ENCODE peak calls at places on chromosome 19, in five cellular contexts. One of them, this sample, is unnamed.

GRCh38 chr19:42067315-42067888 is 2.6 kb downstream of the GRIK5 start:
- DNase-seq in mesendoderm: no peak
- DNase-seq in H9: no peak
- DNase-seq in H1: no peak
- DNase-seq in trophoblast cell: no peak
- DNase-seq in this sample: no peak

GRCh38 chr19:42961119-42961518 is 24.1 kb upstream of the PSG7 start:
- DNase-seq in mesendoderm: no peak
- DNase-seq in H9: no peak
- DNase-seq in H1: no peak
- DNase-seq in trophoblast cell: no peak
- DNase-seq in this sample: no peak

GRCh38 chr19:8510589-8511115 is 3.3 kb downstream of the ZNF414 start:
- DNase-seq in mesendoderm: no peak
- DNase-seq in H9: no peak
- DNase-seq in H1: no peak
- DNase-seq in trophoblast cell: no peak
- DNase-seq in this sample: no peak

GRCh38 chr19:7789447-7789846 is 26.4 kb downstream of the CLEC4M start:
- DNase-seq in mesendoderm: peak
- DNase-seq in H9: peak
- DNase-seq in H1: peak
- DNase-seq in trophoblast cell: no peak
- DNase-seq in this sample: no peak

GRCh38 chr19:51800849-51801244 is 5.9 kb downstream of the FPR3 start:
- DNase-seq in mesendoderm: no peak
- DNase-seq in H9: no peak
- DNase-seq in H1: no peak
- DNase-seq in trophoblast cell: no peak
- DNase-seq in this sample: no peak

GRCh38 chr19:18660051-18660910 is 23.2 kb upstream of the CRTC1 start:
- DNase-seq in mesendoderm: no peak
- DNase-seq in H9: no peak
- DNase-seq in H1: no peak
- DNase-seq in trophoblast cell: peak
- DNase-seq in this sample: no peak

GRCh38 chr19:3534375-3535234 is 4.4 kb upstream of the TEKTIP1 start:
- DNase-seq in mesendoderm: no peak
- DNase-seq in H9: no peak
- DNase-seq in H1: no peak
- DNase-seq in trophoblast cell: no peak
- DNase-seq in this sample: no peak

GRCh38 chr19:3375221-3376088 is 9.1 kb downstream of the NFIC start:
- DNase-seq in mesendoderm: no peak
- DNase-seq in H9: no peak
- DNase-seq in H1: no peak
- DNase-seq in trophoblast cell: no peak
- DNase-seq in this sample: no peak

GRCh38 chr19:18607222-18608101 is 863 bp upstream of the CRLF1 start:
- DNase-seq in mesendoderm: no peak
- DNase-seq in H9: no peak
- DNase-seq in H1: peak
- DNase-seq in trophoblast cell: no peak
- DNase-seq in this sample: no peak

GRCh38 chr19:7801020-7801570 is 28.9 kb upstream of the EVI5L start:
- DNase-seq in mesendoderm: no peak
- DNase-seq in H9: no peak
- DNase-seq in H1: no peak
- DNase-seq in trophoblast cell: peak
- DNase-seq in this sample: no peak

GRCh38 chr19:31988256-31988655 is 357.2 kb upstream of the ZNF507 start:
- DNase-seq in mesendoderm: no peak
- DNase-seq in H9: no peak
- DNase-seq in H1: no peak
- DNase-seq in trophoblast cell: no peak
- DNase-seq in this sample: no peak

GRCh38 chr19:38839816-38840582 is 8.4 kb upstream of the ECH1 start:
- DNase-seq in mesendoderm: no peak
- DNase-seq in H9: no peak
- DNase-seq in H1: no peak
- DNase-seq in trophoblast cell: peak
- DNase-seq in this sample: no peak

GRCh38 chr19:19268453-19269385 is 4.4 kb downstream of the TM6SF2 start:
- DNase-seq in mesendoderm: no peak
- DNase-seq in H9: no peak
- DNase-seq in H1: no peak
- DNase-seq in trophoblast cell: no peak
- DNase-seq in this sample: no peak

GRCh38 chr19:52662631-52663030 is 24.5 kb upstream of the ZNF83 start:
- DNase-seq in mesendoderm: no peak
- DNase-seq in H9: no peak
- DNase-seq in H1: no peak
- DNase-seq in trophoblast cell: peak
- DNase-seq in this sample: no peak

GRCh38 chr19:660793-661426 is 2.1 kb downstream of the RNF126 start:
- DNase-seq in mesendoderm: no peak
- DNase-seq in H9: no peak
- DNase-seq in H1: no peak
- DNase-seq in trophoblast cell: no peak
- DNase-seq in this sample: no peak

GRCh38 chr19:662962-663681 is at the start of gene RNF126:
- DNase-seq in mesendoderm: peak
- DNase-seq in H9: peak
- DNase-seq in H1: peak
- DNase-seq in trophoblast cell: peak
- DNase-seq in this sample: peak

GRCh38 chr19:663682-664117 is 686 bp upstream of the RNF126 start:
- DNase-seq in mesendoderm: no peak
- DNase-seq in H9: no peak
- DNase-seq in H1: no peak
- DNase-seq in trophoblast cell: no peak
- DNase-seq in this sample: no peak

GRCh38 chr19:661427-662196 is 1.4 kb downstream of the RNF126 start:
- DNase-seq in mesendoderm: no peak
- DNase-seq in H9: no peak
- DNase-seq in H1: no peak
- DNase-seq in trophoblast cell: no peak
- DNase-seq in this sample: no peak

DNA sequence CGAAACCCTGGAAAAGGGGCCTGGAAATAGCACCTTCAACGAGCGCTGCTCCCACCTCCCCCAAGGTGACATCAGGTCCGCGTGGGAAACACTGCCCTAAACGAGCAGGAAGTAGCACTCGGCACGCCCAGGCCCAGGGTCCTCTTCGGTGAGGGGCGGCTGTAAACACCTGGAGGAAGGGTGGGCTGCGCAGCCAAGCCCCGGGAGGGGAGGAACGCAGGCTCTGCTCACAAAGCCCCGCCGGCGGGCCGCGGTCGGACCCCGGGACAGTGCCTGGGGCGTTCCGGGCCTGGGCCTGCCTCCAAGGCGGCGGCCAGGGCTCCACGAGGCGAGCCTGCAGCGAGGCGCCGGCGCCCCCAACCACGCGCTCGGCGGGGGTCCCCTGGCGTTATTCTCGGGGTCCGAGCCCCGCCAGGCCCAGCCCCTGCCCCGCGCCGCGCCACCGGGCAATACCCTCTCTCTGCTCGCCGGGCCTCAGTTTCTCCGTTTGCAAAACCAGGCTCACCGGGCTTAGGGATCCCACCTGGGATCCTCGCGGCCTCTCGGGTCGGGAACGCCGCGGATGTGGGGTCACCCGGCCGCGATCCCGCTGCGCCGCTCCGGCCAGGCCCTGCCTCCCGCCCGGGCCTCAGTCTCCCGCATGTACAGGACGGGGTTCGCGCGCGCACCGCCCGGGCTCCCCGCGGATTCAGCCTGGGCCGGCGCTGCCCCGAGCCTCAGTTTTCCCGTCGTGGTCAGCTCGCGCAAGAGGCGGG is 630 bp downstream of the RNF126 start:
- DNase-seq in mesendoderm: peak
- DNase-seq in H9: no peak
- DNase-seq in H1: no peak
- DNase-seq in trophoblast cell: no peak
- DNase-seq in this sample: no peak
- H2AK5ac ChIP-seq in mesendoderm: no peak
- H2AK5ac ChIP-seq in H9: no peak
- H2AK5ac ChIP-seq in H1: no peak
- H2AK5ac ChIP-seq in trophoblast cell: peak
- H2AK5ac ChIP-seq in this sample: peak

GRCh38 chr19:46635920-46636761 is at the start of gene GNG8:
- DNase-seq in mesendoderm: no peak
- DNase-seq in H9: no peak
- DNase-seq in H1: peak
- DNase-seq in trophoblast cell: no peak
- DNase-seq in this sample: no peak
- H2AK5ac ChIP-seq in mesendoderm: no peak
- H2AK5ac ChIP-seq in H9: no peak
- H2AK5ac ChIP-seq in H1: peak
- H2AK5ac ChIP-seq in trophoblast cell: no peak
- H2AK5ac ChIP-seq in this sample: peak

GRCh38 chr19:55082023-55082851 is 6.6 kb downstream of the EPS8L1 start:
- DNase-seq in mesendoderm: peak
- DNase-seq in H9: peak
- DNase-seq in H1: peak
- DNase-seq in trophoblast cell: no peak
- DNase-seq in this sample: no peak

GRCh38 chr19:55080121-55080914 is 4.6 kb downstream of the EPS8L1 start:
- DNase-seq in mesendoderm: peak
- DNase-seq in H9: peak
- DNase-seq in H1: peak
- DNase-seq in trophoblast cell: peak
- DNase-seq in this sample: no peak

GRCh38 chr19:55079400-55080038 is 3.9 kb downstream of the EPS8L1 start:
- DNase-seq in mesendoderm: no peak
- DNase-seq in H9: no peak
- DNase-seq in H1: no peak
- DNase-seq in trophoblast cell: no peak
- DNase-seq in this sample: no peak

GRCh38 chr19:55081773-55082022 is 6.0 kb downstream of the EPS8L1 start:
- DNase-seq in mesendoderm: no peak
- DNase-seq in H9: no peak
- DNase-seq in H1: no peak
- DNase-seq in trophoblast cell: no peak
- DNase-seq in this sample: no peak

DNA sequence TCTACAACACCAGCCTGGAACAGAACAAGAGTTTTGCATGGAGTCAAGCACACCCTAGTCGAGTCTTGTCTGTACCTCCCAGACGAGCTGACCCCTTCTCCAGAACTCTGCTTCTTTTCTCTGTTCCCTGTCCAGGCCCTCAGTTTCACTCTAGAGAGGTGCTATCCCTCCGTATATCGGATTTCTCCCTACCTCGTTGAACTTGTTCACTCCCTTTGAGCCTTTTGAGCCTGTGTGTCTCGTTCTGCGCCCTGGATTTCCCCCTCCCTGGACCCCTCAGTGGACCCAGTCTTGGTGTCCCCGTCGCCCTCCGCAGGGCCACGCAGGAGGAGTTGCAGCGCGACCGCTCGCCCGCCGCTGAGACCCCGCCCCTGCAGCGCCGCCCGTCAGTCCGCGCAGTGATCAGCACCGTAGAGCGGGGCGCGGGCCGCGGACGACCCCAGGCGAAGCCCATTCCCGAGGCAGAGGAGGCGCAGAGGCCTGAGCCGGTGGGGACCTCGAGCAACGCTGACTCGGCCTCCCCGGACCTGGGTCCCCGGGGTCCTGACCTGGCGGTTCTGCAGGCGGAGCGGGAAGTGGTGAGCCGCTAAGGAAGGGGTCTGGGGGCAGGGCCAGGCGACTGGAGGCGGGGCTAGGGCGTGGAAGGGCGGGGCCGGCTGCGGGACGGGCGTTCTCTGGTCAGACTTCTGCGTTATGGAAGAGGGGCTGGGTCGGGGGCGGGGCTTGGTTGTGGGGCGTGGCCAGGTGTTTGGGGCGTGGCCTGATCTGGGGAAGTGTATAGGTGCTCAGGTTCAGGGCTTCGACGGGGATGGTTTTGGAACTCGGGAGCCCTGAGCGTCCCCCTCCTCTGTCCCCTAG is 5.5 kb downstream of the EPS8L1 start:
- DNase-seq in mesendoderm: peak
- DNase-seq in H9: peak
- DNase-seq in H1: peak
- DNase-seq in trophoblast cell: peak
- DNase-seq in this sample: no peak
- H2AK5ac ChIP-seq in mesendoderm: no peak
- H2AK5ac ChIP-seq in H9: no peak
- H2AK5ac ChIP-seq in H1: no peak
- H2AK5ac ChIP-seq in trophoblast cell: no peak
- H2AK5ac ChIP-seq in this sample: peak

DNA sequence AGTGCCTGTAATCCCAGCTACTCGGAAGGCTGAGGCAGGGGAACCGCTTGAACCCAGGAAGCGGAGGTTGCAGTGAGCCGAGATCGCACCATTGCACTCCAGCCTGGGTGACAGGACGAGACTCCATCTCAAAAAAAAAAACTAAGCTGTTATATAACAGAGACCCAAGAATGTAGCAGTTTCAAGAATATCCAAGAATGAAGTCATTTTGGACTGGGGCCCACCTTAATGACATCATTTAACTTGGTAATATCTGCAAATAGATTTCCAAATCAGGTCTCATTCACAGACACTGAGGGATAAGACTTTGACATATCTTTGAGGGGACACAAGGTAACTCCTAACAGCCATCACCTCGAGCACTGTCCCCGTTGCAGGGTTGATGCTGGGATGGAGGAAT is 36.5 kb upstream of the MRI1 start:
- DNase-seq in mesendoderm: no peak
- DNase-seq in H9: no peak
- DNase-seq in H1: no peak
- DNase-seq in trophoblast cell: no peak
- DNase-seq in this sample: no peak
- H2AK5ac ChIP-seq in mesendoderm: no peak
- H2AK5ac ChIP-seq in H9: no peak
- H2AK5ac ChIP-seq in H1: no peak
- H2AK5ac ChIP-seq in trophoblast cell: no peak
- H2AK5ac ChIP-seq in this sample: no peak

GRCh38 chr19:46131485-46132143 is 7.1 kb upstream of the IGFL3 start:
- DNase-seq in mesendoderm: no peak
- DNase-seq in H9: no peak
- DNase-seq in H1: no peak
- DNase-seq in trophoblast cell: no peak
- DNase-seq in this sample: no peak
- H2AK5ac ChIP-seq in mesendoderm: no peak
- H2AK5ac ChIP-seq in H9: no peak
- H2AK5ac ChIP-seq in H1: peak
- H2AK5ac ChIP-seq in trophoblast cell: no peak
- H2AK5ac ChIP-seq in this sample: no peak

This sample was measured in neuronal stem cell.